ENCODE peak calls at places on chromosomes 2 and 18, in four cellular contexts. Y is fibroblast of lung, Q is H7, I is endodermal cell. B is an unnamed sample.
A peak's percentile ranks its signal among the peaks of the same experiment; 100 is the strongest.

GRCh38 chr2:175690113-175690716 is 311.9 kb downstream of the LNPK start:
- DNase-seq in Q (peak; percentile 24), I (peak; percentile 70), Y (peak; percentile 83), B (peak; percentile 30)

GRCh38 chr2:129806317-129806716 is 173.1 kb upstream of the RAB6C start:
- DNase-seq in Q (peak; percentile 64), I (peak; percentile 88), Y (no peak), B (no peak)

GRCh38 chr2:166653185-166653813 is 159.2 kb upstream of the SCN7A start:
- DNase-seq in Y (peak; percentile 24), Q (no peak), I (no peak), B (no peak)

GRCh38 chr2:38515155-38516074 is 87.3 kb downstream of the HNRNPLL start:
- DNase-seq in Q (no peak), Y (peak; percentile 57), I (no peak), B (no peak)

GRCh38 chr2:233421091-233421816 is 67.0 kb downstream of the DGKD start:
- DNase-seq in Y (no peak), Q (no peak), I (no peak), B (no peak)

GRCh38 chr2:126744640-126745039 is 88.7 kb downstream of the GYPC start:
- DNase-seq in I (no peak), Y (no peak), Q (no peak), B (no peak)

GRCh38 chr2:9463698-9464034 is 10.7 kb upstream of the IAH1 start:
- DNase-seq in I (no peak), Q (no peak), Y (peak; percentile 37), B (no peak)

GRCh38 chr2:239463541-239464165 is 62.8 kb upstream of the HDAC4 start:
- DNase-seq in Y (no peak), Q (no peak), I (no peak), B (no peak)

GRCh38 chr2:42562474-42563144 is 5.8 kb upstream of the MTA3 start:
- DNase-seq in Y (no peak), I (no peak), Q (no peak), B (peak; percentile 67)

GRCh38 chr2:230690439-230690838 is 22.2 kb upstream of the CAB39 start:
- DNase-seq in Q (no peak), Y (peak; percentile 81), I (no peak), B (no peak)

GRCh38 chr2:71531522-71532047 is 78.2 kb downstream of the DYSF start:
- DNase-seq in Q (no peak), Y (no peak), I (peak; percentile 30), B (no peak)

GRCh38 chr18:13452448-13452811 is 233.9 kb downstream of the LDLRAD4 start:
- DNase-seq in Q (peak; percentile 72), I (peak; percentile 82), Y (no peak), B (no peak)

GRCh38 chr2:150462772-150463171 is 24.7 kb downstream of the RND3 start:
- DNase-seq in I (no peak), Y (no peak), Q (no peak), B (no peak)

GRCh38 chr2:217981084-217981730 is 21.6 kb downstream of the TNS1 start:
- DNase-seq in I (no peak), Q (no peak), Y (no peak), B (no peak)

GRCh38 chr2:67476808-67477790 is 80.0 kb downstream of the ETAA1 start:
- DNase-seq in Q (peak; percentile 23), I (no peak), Y (peak; percentile 83), B (no peak)

GRCh38 chr2:795245-796041 is 118.2 kb upstream of the TMEM18 start:
- DNase-seq in Y (no peak), I (no peak), Q (no peak), B (no peak)

GRCh38 chr2:168519534-168520308 is 63.6 kb downstream of the CERS6 start:
- DNase-seq in Y (no peak), I (no peak), Q (no peak), B (no peak)

GRCh38 chr2:10269711-10270610 is 32.7 kb upstream of the HPCAL1 start:
- DNase-seq in Y (no peak), I (peak; percentile 24), Q (peak; percentile 37), B (no peak)

GRCh38 chr18:30679285-30679930 is 363.1 kb downstream of the DSC3 start:
- DNase-seq in Q (no peak), I (no peak), Y (no peak), B (no peak)

GRCh38 chr18:62729487-62730386 is 14.4 kb downstream of the PHLPP1 start:
- DNase-seq in I (no peak), Y (no peak), Q (no peak), B (no peak)

GRCh38 chr2:46135230-46135555 is 162.0 kb upstream of the EPAS1 start:
- DNase-seq in I (no peak), Q (no peak), Y (no peak), B (no peak)

GRCh38 chr18:3394648-3395047 is 55.3 kb upstream of the TGIF1 start:
- DNase-seq in I (no peak), Y (no peak), Q (no peak), B (no peak)

GRCh38 chr2:240701736-240702639 is 10.3 kb downstream of the AQP12A start:
- DNase-seq in I (no peak), Y (no peak), Q (no peak), B (no peak)

DNA sequence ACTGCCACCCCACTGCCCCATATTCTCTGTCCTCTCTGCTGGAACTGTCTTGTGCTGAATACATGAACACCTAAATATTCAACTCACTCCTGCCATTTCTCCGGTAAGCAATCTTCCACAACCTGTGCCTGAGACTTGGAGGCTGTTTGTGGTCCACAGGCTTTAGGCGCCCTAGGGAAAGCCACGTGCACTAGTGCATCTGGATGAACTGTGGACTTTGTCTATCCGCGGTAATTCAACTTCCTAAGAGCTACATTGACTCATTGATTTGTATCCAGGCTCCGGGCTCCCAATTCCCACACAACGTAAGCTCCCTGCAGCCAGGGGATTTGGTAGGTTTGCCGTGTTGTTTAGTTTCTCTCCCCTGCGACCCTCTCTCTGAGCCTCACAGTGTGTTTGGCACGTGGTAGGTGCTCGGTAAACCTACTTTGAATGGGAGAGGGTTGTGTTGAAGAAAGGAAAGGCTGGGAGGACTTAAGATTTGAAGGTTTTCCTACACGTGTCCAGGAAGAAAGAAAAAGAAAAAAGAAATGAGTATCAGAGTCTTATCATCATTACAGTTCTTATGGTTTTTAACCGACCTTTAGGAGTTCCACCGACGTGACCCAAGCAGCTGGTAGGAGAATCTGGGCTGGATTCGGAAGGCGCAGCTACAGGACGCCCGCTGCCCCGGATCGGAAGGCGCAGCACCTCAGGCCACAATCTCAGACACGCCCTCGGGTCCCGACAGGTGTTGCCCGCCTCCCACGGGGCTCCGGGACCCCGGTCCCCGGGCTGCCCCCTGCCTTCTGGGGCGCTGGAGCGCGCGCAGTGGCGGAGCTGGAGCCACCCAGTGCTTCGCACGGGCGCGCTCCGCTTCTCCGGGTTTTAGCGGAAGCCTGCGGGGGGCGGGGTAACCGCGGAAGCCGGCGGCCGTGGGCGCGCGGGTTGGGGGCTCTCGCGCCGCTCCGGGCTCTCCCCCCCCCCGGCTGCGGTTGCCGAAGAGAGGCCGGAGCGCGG is 718.4 kb downstream of the DPP10 start:
- DNase-seq in Y (no peak), Q (no peak), I (peak; percentile 86), B (no peak)
- H3K4me3 ChIP-seq in Y (no peak overlapping the region), Q (peak overlapping the region; percentile 74), I (peak overlapping the region; percentile 88), B (no peak overlapping the region)

DNA sequence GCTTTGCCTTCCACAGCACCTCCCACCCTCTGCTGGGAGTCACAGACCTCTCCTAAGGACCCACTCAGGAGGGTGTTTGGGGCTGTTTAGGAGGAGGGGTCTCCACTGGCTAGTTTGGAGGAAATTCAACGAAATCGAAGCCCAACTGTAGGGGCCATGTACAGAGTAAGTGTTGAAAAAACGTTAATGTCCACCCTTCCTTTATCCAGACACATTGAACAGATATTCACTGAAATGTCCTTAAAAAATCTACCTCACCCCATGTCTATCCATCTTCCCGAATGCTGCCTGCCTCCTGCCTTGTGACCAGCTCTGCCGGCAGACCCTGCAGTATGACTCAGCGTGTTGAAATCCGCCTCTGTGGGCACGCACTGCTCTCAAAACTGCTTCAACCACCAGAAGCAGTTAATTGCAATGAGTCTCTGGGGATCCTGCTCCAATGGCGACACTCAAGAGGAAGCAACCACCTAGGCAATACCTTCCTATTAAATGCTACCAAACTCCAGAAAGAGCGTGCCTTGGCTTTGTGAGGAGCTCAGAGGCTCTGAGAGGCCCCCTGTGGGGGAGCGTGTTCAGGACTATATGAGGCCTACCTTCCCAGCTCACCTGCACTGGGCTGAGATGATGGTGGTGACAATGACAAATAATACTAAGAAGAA is 61.4 kb upstream of the RTN4 start:
- DNase-seq in I (peak; percentile 80), Q (peak; percentile 20), Y (peak; percentile 94), B (no peak)
- H3K4me3 ChIP-seq in I (no peak overlapping the region), Q (no peak overlapping the region), Y (no peak overlapping the region), B (no peak overlapping the region)

GRCh38 chr2:120930861-120931260 is 195.2 kb downstream of the GLI2 start:
- DNase-seq in Y (no peak), I (no peak), Q (no peak), B (no peak)

GRCh38 chr2:120929829-120930228 is 194.2 kb downstream of the GLI2 start:
- DNase-seq in Y (no peak), I (no peak), Q (no peak), B (no peak)

GRCh38 chr2:120932472-120932871 is 196.8 kb downstream of the GLI2 start:
- DNase-seq in Q (no peak), I (no peak), Y (no peak), B (no peak)

GRCh38 chr2:120932881-120933280 is 197.2 kb downstream of the GLI2 start:
- DNase-seq in Y (no peak), Q (no peak), I (no peak), B (no peak)

GRCh38 chr2:120930236-120930635 is 194.6 kb downstream of the GLI2 start:
- DNase-seq in I (no peak), Y (no peak), Q (no peak), B (no peak)
- H3K4me3 ChIP-seq in I (no peak overlapping the region), Y (no peak overlapping the region), Q (no peak overlapping the region), B (no peak overlapping the region)

GRCh38 chr2:173160618-173161017 is 85.0 kb downstream of the MAP3K20 start:
- DNase-seq in I (no peak), Q (no peak), Y (no peak), B (no peak)
- H3K4me3 ChIP-seq in I (no peak overlapping the region), Q (no peak overlapping the region), Y (no peak overlapping the region), B (no peak overlapping the region)

DNA sequence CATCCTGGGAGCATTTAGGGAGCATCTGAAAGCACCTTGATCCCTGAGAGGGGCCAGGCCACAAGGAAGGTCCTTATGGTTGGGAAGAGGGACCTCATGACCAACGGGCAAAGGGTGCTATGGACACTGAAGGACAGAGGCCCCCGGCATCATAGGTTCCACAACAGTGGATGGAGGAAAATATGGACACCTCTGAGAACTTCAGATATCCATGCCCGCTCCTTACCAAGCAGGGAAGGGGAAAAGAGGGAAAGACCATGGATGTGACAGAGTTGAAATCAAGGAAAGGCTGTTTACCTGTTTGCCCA is 94.1 kb upstream of the MGAT4A start:
- DNase-seq in Q (no peak), Y (no peak), I (no peak), B (no peak)
- H3K4me3 ChIP-seq in Q (no peak overlapping the region), Y (no peak overlapping the region), I (no peak overlapping the region), B (no peak overlapping the region)

B was measured in LNCaP clone FGC.